ENCODE peak calls at places on chromosome 14, in seven cellular contexts. R is NCI-H524; K is stimulated activated CD4-positive, alpha-beta T cell treated with anti-CD3 and anti-CD28 coated beads, Interleukin-4, amount 100 ng/mL, for 4 hours; Y is progenitor cell of endocrine pancreas; W is GM04504; F is amygdala; U is GM23248. X is an unnamed sample.

GRCh38 chr14:51867753-51868152 is 7.3 kb downstream of the GNG2 start:
- DNase-seq in R (no peak), K (no peak), Y (no peak), W (no peak), F (no peak), U (no peak), X (no peak)

GRCh38 chr14:59435106-59435505 is 30.1 kb downstream of the GPR135 start:
- DNase-seq in R (no peak), K (no peak), Y (no peak), W (no peak), F (no peak), U (no peak), X (no peak)

GRCh38 chr14:69291396-69291795 is 31.4 kb downstream of the GALNT16 start:
- DNase-seq in R (no peak), K (no peak), Y (no peak), W (no peak), F (no peak), U (no peak), X (no peak)

GRCh38 chr14:81165188-81165587 is 55.6 kb downstream of the GTF2A1 start:
- DNase-seq in R (no peak), K (no peak), Y (no peak), W (no peak), F (no peak), U (no peak), X (no peak)

GRCh38 chr14:32300146-32300545 is 29.0 kb upstream of the AKAP6 start:
- DNase-seq in R (peak), K (no peak), Y (no peak), W (no peak), F (no peak), U (no peak), X (no peak)

GRCh38 chr14:63453443-63453936 is 89.7 kb downstream of the PPP2R5E start:
- DNase-seq in R (no peak), K (no peak), Y (no peak), W (no peak), F (no peak), U (peak), X (no peak)

GRCh38 chr14:74506408-74506807 is 12.8 kb downstream of the ISCA2 start:
- DNase-seq in R (no peak), K (no peak), Y (no peak), W (no peak), F (no peak), U (no peak), X (no peak)

GRCh38 chr14:71597289-71597920 is 334.8 kb upstream of the RGS6 start:
- DNase-seq in R (no peak), K (no peak), Y (no peak), W (no peak), F (no peak), U (no peak), X (no peak)

GRCh38 chr14:98736701-98737338 is 535.2 kb downstream of the BCL11B start:
- DNase-seq in R (no peak), K (no peak), Y (no peak), W (no peak), F (no peak), U (no peak), X (no peak)

GRCh38 chr14:32311294-32312009 is 17.6 kb upstream of the AKAP6 start:
- DNase-seq in R (no peak), K (no peak), Y (no peak), W (no peak), F (no peak), U (peak), X (no peak)

GRCh38 chr14:100293497-100294212 is 12.6 kb downstream of the SLC25A29 start:
- DNase-seq in R (no peak), K (no peak), Y (no peak), W (no peak), F (no peak), U (no peak), X (no peak)

X was measured in epithelial cell of prostate.